ENCODE peak calls at places on chromosomes 6 and 20, in four cellular contexts. E, Q, V and F are unnamed samples.

GRCh38 chr6:41429506-41430504 is 94.4 kb downstream of the NCR2 start:
- DNase-seq in Q (no peak), V (no peak), E (no peak), F (no peak)

GRCh38 chr6:149217466-149217888 is 100.0 kb upstream of the TAB2 start:
- DNase-seq in E (no peak), Q (no peak), V (no peak), F (no peak)

GRCh38 chr6:49646130-49646824 is 9.6 kb upstream of the RHAG start:
- DNase-seq in E (no peak), V (no peak), Q (no peak), F (no peak)

GRCh38 chr6:148996815-148997214 is 250.0 kb downstream of the UST start:
- DNase-seq in V (no peak), Q (no peak), E (no peak), F (no peak)

GRCh38 chr6:39808934-39809333 is 16.8 kb downstream of the DAAM2 start:
- DNase-seq in Q (no peak), E (no peak), V (no peak), F (no peak)

GRCh38 chr6:2448826-2449571 is 203.6 kb upstream of the GMDS start:
- DNase-seq in V (peak; percentile 66), E (peak; percentile 17), Q (no peak), F (peak; percentile 58)

GRCh38 chr6:82066196-82066595 is 181.3 kb downstream of the IBTK start:
- DNase-seq in E (no peak), Q (no peak), V (no peak), F (no peak)

GRCh38 chr20:9225879-9226278 is 157.0 kb downstream of the PLCB4 start:
- DNase-seq in V (no peak), Q (no peak), E (no peak), F (no peak)

GRCh38 chr6:9463311-9463710 is 951.6 kb downstream of the TFAP2A start:
- DNase-seq in E (no peak), V (no peak), Q (no peak), F (no peak)

GRCh38 chr6:36323062-36323461 is 13.6 kb downstream of the BNIP5 start:
- DNase-seq in V (no peak), E (no peak), Q (no peak), F (no peak)

GRCh38 chr6:47076422-47077344 is 34.6 kb upstream of the ADGRF1 start:
- DNase-seq in Q (no peak), V (no peak), E (no peak), F (no peak)

GRCh38 chr20:4607287-4607713 is 114.4 kb upstream of the PRND start:
- DNase-seq in Q (peak; percentile 12), E (peak; percentile 54), V (no peak), F (peak; percentile 37)

GRCh38 chr6:98839788-98840361 is 5.5 kb downstream of the POU3F2 start:
- DNase-seq in Q (no peak), E (peak; percentile 4), V (no peak), F (no peak)

GRCh38 chr20:58102744-58103516 is 125.5 kb downstream of the ANKRD60 start:
- DNase-seq in E (no peak), Q (peak; percentile 33), V (no peak), F (no peak)

GRCh38 chr6:7106752-7107577 is 796 bp upstream of the RREB1 start:
- DNase-seq in E (no peak), Q (peak; percentile 46), V (peak; percentile 19), F (no peak)

GRCh38 chr6:56497270-56497669 is 145.4 kb downstream of the DST start:
- DNase-seq in Q (no peak), E (no peak), V (no peak), F (no peak)

GRCh38 chr20:38840053-38840893 is 34.8 kb downstream of the PPP1R16B start:
- DNase-seq in V (no peak), Q (no peak), E (no peak), F (no peak)

GRCh38 chr6:50591135-50591534 is 122.2 kb upstream of the TFAP2D start:
- DNase-seq in E (no peak), Q (no peak), V (no peak), F (no peak)

GRCh38 chr20:6665621-6666345 is 101.7 kb upstream of the BMP2 start:
- DNase-seq in Q (no peak), V (no peak), E (no peak), F (no peak)

GRCh38 chr6:46756469-46757205 is 9.9 kb downstream of the ANKRD66 start:
- DNase-seq in Q (no peak), E (no peak), V (no peak), F (no peak)

GRCh38 chr6:43339168-43339567 is 30.3 kb downstream of the ZNF318 start:
- DNase-seq in V (no peak), E (no peak), Q (no peak), F (no peak)

GRCh38 chr6:31083742-31084354 is 28.5 kb downstream of the C6orf15 start:
- DNase-seq in Q (peak; percentile 26), V (peak; percentile 67), E (no peak), F (no peak)

GRCh38 chr6:140052757-140053729 is 678.6 kb upstream of the CITED2 start:
- DNase-seq in V (no peak), Q (no peak), E (no peak), F (no peak)

GRCh38 chr6:75532521-75532920 is 38.9 kb upstream of the FILIP1 start:
- DNase-seq in E (no peak), V (peak; percentile 6), Q (no peak), F (no peak)

GRCh38 chr6:10809098-10809497 is 29.2 kb downstream of the MAK start:
- DNase-seq in E (no peak), Q (no peak), V (no peak), F (no peak)

GRCh38 chr6:169266746-169267629 is 13.3 kb upstream of the THBS2 start:
- DNase-seq in Q (no peak), E (no peak), V (peak; percentile 67), F (peak; percentile 81)

GRCh38 chr20:49699200-49699992 is 14.3 kb downstream of the B4GALT5 start:
- DNase-seq in E (no peak), V (peak; percentile 60), Q (no peak), F (no peak)

GRCh38 chr6:422423-423061 is 31.0 kb downstream of the IRF4 start:
- DNase-seq in E (no peak), V (peak; percentile 90), Q (peak; percentile 62), F (peak; percentile 46)

GRCh38 chr6:33779305-33779704 is 9.6 kb downstream of the LEMD2 start:
- DNase-seq in V (no peak), E (no peak), Q (no peak), F (no peak)

GRCh38 chr6:143449731-143450452 is 603 bp downstream of the ADAT2 start:
- DNase-seq in E (no peak), V (peak; percentile 24), Q (no peak), F (no peak)

GRCh38 chr20:12414446-12415274 is 497.0 kb downstream of the BTBD3 start:
- DNase-seq in V (no peak), E (no peak), Q (no peak), F (no peak)

GRCh38 chr20:63074182-63074581 is 67.4 kb upstream of the BHLHE23 start:
- DNase-seq in Q (no peak), E (no peak), V (no peak), F (no peak)

GRCh38 chr6:95670011-95670463 is 92.7 kb downstream of the MANEA start:
- DNase-seq in Q (no peak), E (no peak), V (no peak), F (no peak)

GRCh38 chr6:1908784-1909183 is 299.1 kb downstream of the FOXC1 start:
- DNase-seq in V (no peak), Q (no peak), E (no peak), F (no peak)

GRCh38 chr20:45019027-45019763 is 52.9 kb downstream of the STK4 start:
- DNase-seq in E (no peak), Q (no peak), V (no peak), F (no peak)